ENCODE peak calls at places on chromosomes 5 and 9, in five cellular contexts. One of them, this sample, is unnamed.

GRCh38 chr9:91790912-91791311 is 159.1 kb downstream of the ROR2 start:
- DNase-seq in foreskin fibroblast: peak
- DNase-seq in cardiac muscle cell: no peak
- DNase-seq in glutamatergic neuron: no peak
- DNase-seq in tibial artery: no peak
- DNase-seq in this sample: peak

GRCh38 chr9:93302586-93303257 is 118.8 kb downstream of the WNK2 start:
- DNase-seq in foreskin fibroblast: peak
- DNase-seq in cardiac muscle cell: peak
- DNase-seq in glutamatergic neuron: peak
- DNase-seq in tibial artery: peak
- DNase-seq in this sample: peak

GRCh38 chr9:13078164-13078563 is 201.3 kb downstream of the MPDZ start:
- DNase-seq in foreskin fibroblast: no peak
- DNase-seq in cardiac muscle cell: peak
- DNase-seq in glutamatergic neuron: no peak
- DNase-seq in tibial artery: no peak
- DNase-seq in this sample: no peak

GRCh38 chr9:15182755-15183154 is 124.3 kb downstream of the TTC39B start:
- DNase-seq in foreskin fibroblast: no peak
- DNase-seq in cardiac muscle cell: no peak
- DNase-seq in glutamatergic neuron: no peak
- DNase-seq in tibial artery: no peak
- DNase-seq in this sample: no peak

GRCh38 chr9:479316-479715 is 264.7 kb downstream of the DOCK8 start:
- DNase-seq in foreskin fibroblast: no peak
- DNase-seq in cardiac muscle cell: no peak
- DNase-seq in glutamatergic neuron: no peak
- DNase-seq in tibial artery: no peak
- DNase-seq in this sample: no peak

GRCh38 chr9:37949576-37949975 is 45.6 kb upstream of the SLC25A51 start:
- DNase-seq in foreskin fibroblast: no peak
- DNase-seq in cardiac muscle cell: no peak
- DNase-seq in glutamatergic neuron: no peak
- DNase-seq in tibial artery: no peak
- DNase-seq in this sample: peak

GRCh38 chr5:43582082-43583005 is 20.6 kb upstream of the NNT start:
- DNase-seq in foreskin fibroblast: peak
- DNase-seq in cardiac muscle cell: no peak
- DNase-seq in glutamatergic neuron: no peak
- DNase-seq in tibial artery: no peak
- DNase-seq in this sample: no peak

GRCh38 chr9:76817489-76817888 is 53.3 kb downstream of the PCA3 start:
- DNase-seq in foreskin fibroblast: peak
- DNase-seq in cardiac muscle cell: peak
- DNase-seq in glutamatergic neuron: no peak
- DNase-seq in tibial artery: no peak
- DNase-seq in this sample: peak

GRCh38 chr9:93930070-93930469 is 25.1 kb downstream of the BARX1 start:
- DNase-seq in foreskin fibroblast: no peak
- DNase-seq in cardiac muscle cell: no peak
- DNase-seq in glutamatergic neuron: no peak
- DNase-seq in tibial artery: no peak
- DNase-seq in this sample: no peak

GRCh38 chr9:20513126-20513913 is 109.0 kb downstream of the MLLT3 start:
- DNase-seq in foreskin fibroblast: no peak
- DNase-seq in cardiac muscle cell: no peak
- DNase-seq in glutamatergic neuron: no peak
- DNase-seq in tibial artery: no peak
- DNase-seq in this sample: peak

GRCh38 chr5:141889282-141889871 is 11.2 kb upstream of the PCDH1 start:
- DNase-seq in foreskin fibroblast: no peak
- DNase-seq in cardiac muscle cell: peak
- DNase-seq in glutamatergic neuron: no peak
- DNase-seq in tibial artery: no peak
- DNase-seq in this sample: no peak
- TF ChIP-seq CTCF in foreskin fibroblast: peak
- TF ChIP-seq CTCF in cardiac muscle cell: peak
- TF ChIP-seq CTCF in glutamatergic neuron: no peak
- TF ChIP-seq CTCF in tibial artery: no peak
- TF ChIP-seq CTCF in this sample: peak

DNA sequence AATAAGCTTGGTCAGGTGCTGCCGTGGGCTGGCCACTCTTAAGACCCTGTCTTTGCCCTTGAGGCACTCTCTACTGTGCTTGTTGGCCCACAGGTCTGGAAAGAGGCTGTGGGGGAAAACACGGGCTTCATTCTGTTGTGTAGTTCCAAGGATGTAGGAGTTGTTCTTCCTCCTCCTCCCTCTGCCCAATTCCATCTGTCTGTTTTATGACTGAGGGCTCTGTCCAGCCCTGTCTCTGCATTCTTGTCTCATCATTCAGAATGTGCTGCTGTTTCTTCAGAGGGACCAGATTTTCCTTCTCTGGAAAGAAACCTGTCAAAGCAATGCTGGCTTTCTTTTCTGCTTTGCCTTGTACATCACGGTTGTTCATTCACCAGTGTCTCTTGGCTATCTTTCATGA is 84.1 kb downstream of the MAP1B start:
- DNase-seq in foreskin fibroblast: no peak
- DNase-seq in cardiac muscle cell: no peak
- DNase-seq in glutamatergic neuron: no peak
- DNase-seq in tibial artery: no peak
- DNase-seq in this sample: no peak
- TF ChIP-seq CTCF in foreskin fibroblast: no peak
- TF ChIP-seq CTCF in cardiac muscle cell: no peak
- TF ChIP-seq CTCF in glutamatergic neuron: no peak
- TF ChIP-seq CTCF in tibial artery: no peak
- TF ChIP-seq CTCF in this sample: no peak

GRCh38 chr5:154163327-154163997 is 27.1 kb upstream of the GALNT10 start:
- DNase-seq in foreskin fibroblast: no peak
- DNase-seq in cardiac muscle cell: no peak
- DNase-seq in glutamatergic neuron: no peak
- DNase-seq in tibial artery: no peak
- DNase-seq in this sample: no peak

GRCh38 chr5:154166901-154167791 is 23.4 kb upstream of the GALNT10 start:
- DNase-seq in foreskin fibroblast: no peak
- DNase-seq in cardiac muscle cell: no peak
- DNase-seq in glutamatergic neuron: no peak
- DNase-seq in tibial artery: no peak
- DNase-seq in this sample: no peak

GRCh38 chr5:154168395-154168794 is 22.1 kb upstream of the GALNT10 start:
- DNase-seq in foreskin fibroblast: no peak
- DNase-seq in cardiac muscle cell: no peak
- DNase-seq in glutamatergic neuron: no peak
- DNase-seq in tibial artery: no peak
- DNase-seq in this sample: no peak

GRCh38 chr5:154164182-154164581 is 26.4 kb upstream of the GALNT10 start:
- DNase-seq in foreskin fibroblast: no peak
- DNase-seq in cardiac muscle cell: no peak
- DNase-seq in glutamatergic neuron: no peak
- DNase-seq in tibial artery: no peak
- DNase-seq in this sample: no peak

DNA sequence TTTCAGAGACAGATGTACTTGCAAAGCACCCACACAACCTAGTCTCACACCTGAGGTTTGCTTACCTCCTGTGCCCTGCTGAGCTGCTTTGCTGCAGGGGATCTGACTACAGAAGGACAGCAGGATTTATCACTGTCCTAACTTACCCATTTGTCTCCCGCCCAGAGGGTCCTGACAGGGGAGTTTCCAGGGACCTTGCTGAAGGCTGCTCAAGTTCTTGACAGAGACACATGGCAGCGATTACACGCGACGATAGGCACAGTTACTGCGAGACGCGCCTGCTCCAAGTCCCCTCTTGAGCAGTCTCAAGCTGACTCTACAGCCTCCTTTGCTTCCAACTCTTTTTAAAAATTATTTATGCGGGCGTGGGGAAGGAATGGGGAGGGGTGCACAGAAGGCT is 24.6 kb upstream of the GALNT10 start:
- DNase-seq in foreskin fibroblast: no peak
- DNase-seq in cardiac muscle cell: no peak
- DNase-seq in glutamatergic neuron: no peak
- DNase-seq in tibial artery: no peak
- DNase-seq in this sample: no peak
- TF ChIP-seq CTCF in foreskin fibroblast: no peak
- TF ChIP-seq CTCF in cardiac muscle cell: no peak
- TF ChIP-seq CTCF in glutamatergic neuron: no peak
- TF ChIP-seq CTCF in tibial artery: no peak
- TF ChIP-seq CTCF in this sample: no peak

GRCh38 chr9:119609277-119609971 is 240.2 kb upstream of the BRINP1 start:
- DNase-seq in foreskin fibroblast: no peak
- DNase-seq in cardiac muscle cell: no peak
- DNase-seq in glutamatergic neuron: no peak
- DNase-seq in tibial artery: no peak
- DNase-seq in this sample: no peak
- TF ChIP-seq CTCF in foreskin fibroblast: no peak
- TF ChIP-seq CTCF in cardiac muscle cell: no peak
- TF ChIP-seq CTCF in glutamatergic neuron: no peak
- TF ChIP-seq CTCF in tibial artery: no peak
- TF ChIP-seq CTCF in this sample: no peak

GRCh38 chr5:128199104-128199503 is 115.5 kb downstream of the SLC12A2 start:
- DNase-seq in foreskin fibroblast: no peak
- DNase-seq in cardiac muscle cell: peak
- DNase-seq in glutamatergic neuron: no peak
- DNase-seq in tibial artery: no peak
- DNase-seq in this sample: no peak
- TF ChIP-seq CTCF in foreskin fibroblast: no peak
- TF ChIP-seq CTCF in cardiac muscle cell: no peak
- TF ChIP-seq CTCF in glutamatergic neuron: no peak
- TF ChIP-seq CTCF in tibial artery: no peak
- TF ChIP-seq CTCF in this sample: no peak

GRCh38 chr9:97529363-97530076 is 28.1 kb downstream of the TMOD1 start:
- DNase-seq in foreskin fibroblast: no peak
- DNase-seq in cardiac muscle cell: peak
- DNase-seq in glutamatergic neuron: no peak
- DNase-seq in tibial artery: peak
- DNase-seq in this sample: peak
- TF ChIP-seq CTCF in foreskin fibroblast: no peak
- TF ChIP-seq CTCF in cardiac muscle cell: no peak
- TF ChIP-seq CTCF in glutamatergic neuron: no peak
- TF ChIP-seq CTCF in tibial artery: no peak
- TF ChIP-seq CTCF in this sample: no peak

GRCh38 chr9:114288233-114289051 is 34.5 kb upstream of the ORM1 start:
- DNase-seq in foreskin fibroblast: peak
- DNase-seq in cardiac muscle cell: peak
- DNase-seq in glutamatergic neuron: peak
- DNase-seq in tibial artery: peak
- DNase-seq in this sample: peak
- TF ChIP-seq CTCF in foreskin fibroblast: no peak
- TF ChIP-seq CTCF in cardiac muscle cell: no peak
- TF ChIP-seq CTCF in glutamatergic neuron: no peak
- TF ChIP-seq CTCF in tibial artery: no peak
- TF ChIP-seq CTCF in this sample: peak

GRCh38 chr5:95940758-95941682 is 20.6 kb downstream of the ELL2 start:
- DNase-seq in foreskin fibroblast: no peak
- DNase-seq in cardiac muscle cell: peak
- DNase-seq in glutamatergic neuron: peak
- DNase-seq in tibial artery: no peak
- DNase-seq in this sample: no peak
- TF ChIP-seq CTCF in foreskin fibroblast: no peak
- TF ChIP-seq CTCF in cardiac muscle cell: no peak
- TF ChIP-seq CTCF in glutamatergic neuron: no peak
- TF ChIP-seq CTCF in tibial artery: no peak
- TF ChIP-seq CTCF in this sample: no peak

DNA sequence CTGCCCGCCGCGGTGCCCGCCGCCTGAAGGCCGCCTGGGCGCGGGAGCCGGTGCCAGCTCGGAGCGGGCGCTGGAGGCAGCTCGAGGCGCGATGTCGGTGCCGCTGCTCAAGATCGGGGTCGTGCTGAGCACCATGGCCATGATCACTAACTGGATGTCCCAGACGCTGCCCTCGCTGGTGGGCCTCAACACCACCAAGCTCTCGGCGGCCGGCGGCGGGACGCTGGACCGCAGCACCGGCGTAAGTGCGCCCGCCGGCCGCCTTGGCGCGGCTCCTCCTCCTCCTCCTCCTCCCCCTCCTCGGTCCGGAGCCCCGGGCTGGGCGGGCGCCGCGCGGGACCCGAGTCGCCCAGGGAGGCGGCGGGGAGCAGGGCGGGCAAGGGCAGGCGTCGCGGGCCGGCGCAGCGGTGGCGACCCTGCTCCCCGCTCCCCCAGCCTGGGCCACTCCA is 455 bp downstream of the OLFM1 start:
- DNase-seq in foreskin fibroblast: no peak
- DNase-seq in cardiac muscle cell: no peak
- DNase-seq in glutamatergic neuron: peak
- DNase-seq in tibial artery: no peak
- DNase-seq in this sample: no peak
- TF ChIP-seq CTCF in foreskin fibroblast: no peak
- TF ChIP-seq CTCF in cardiac muscle cell: no peak
- TF ChIP-seq CTCF in glutamatergic neuron: no peak
- TF ChIP-seq CTCF in tibial artery: no peak
- TF ChIP-seq CTCF in this sample: no peak

GRCh38 chr5:15383469-15383868 is 116.5 kb upstream of the FBXL7 start:
- DNase-seq in foreskin fibroblast: peak
- DNase-seq in cardiac muscle cell: peak
- DNase-seq in glutamatergic neuron: no peak
- DNase-seq in tibial artery: no peak
- DNase-seq in this sample: no peak

GRCh38 chr5:15385037-15385436 is 114.9 kb upstream of the FBXL7 start:
- DNase-seq in foreskin fibroblast: no peak
- DNase-seq in cardiac muscle cell: no peak
- DNase-seq in glutamatergic neuron: no peak
- DNase-seq in tibial artery: no peak
- DNase-seq in this sample: no peak

GRCh38 chr5:15383021-15383420 is 117.0 kb upstream of the FBXL7 start:
- DNase-seq in foreskin fibroblast: no peak
- DNase-seq in cardiac muscle cell: no peak
- DNase-seq in glutamatergic neuron: no peak
- DNase-seq in tibial artery: no peak
- DNase-seq in this sample: peak

GRCh38 chr5:15384581-15384980 is 115.4 kb upstream of the FBXL7 start:
- DNase-seq in foreskin fibroblast: no peak
- DNase-seq in cardiac muscle cell: no peak
- DNase-seq in glutamatergic neuron: no peak
- DNase-seq in tibial artery: no peak
- DNase-seq in this sample: no peak

GRCh38 chr5:15384176-15384575 is 115.8 kb upstream of the FBXL7 start:
- DNase-seq in foreskin fibroblast: no peak
- DNase-seq in cardiac muscle cell: no peak
- DNase-seq in glutamatergic neuron: no peak
- DNase-seq in tibial artery: no peak
- DNase-seq in this sample: no peak
- TF ChIP-seq CTCF in foreskin fibroblast: no peak
- TF ChIP-seq CTCF in cardiac muscle cell: no peak
- TF ChIP-seq CTCF in glutamatergic neuron: no peak
- TF ChIP-seq CTCF in tibial artery: no peak
- TF ChIP-seq CTCF in this sample: no peak